ENCODE peak calls at places on chromosome 18, in six cellular contexts. One of them, this sample, is unnamed.

GRCh38 chr18:36035253-36035652 is 32.1 kb downstream of the RPRD1A start:
- DNase-seq in GM12865: no peak
- DNase-seq in activated CD8-positive, alpha-beta T cell treated with anti-CD3 and anti-CD28 coated beads for 36 hours: no peak
- DNase-seq in heart left ventricle: no peak
- DNase-seq in esophagus squamous epithelium: no peak
- DNase-seq in astrocyte: peak; percentile 51
- DNase-seq in this sample: no peak

GRCh38 chr18:63762518-63762917 is 12.7 kb upstream of the SERPINB7 start:
- DNase-seq in GM12865: no peak
- DNase-seq in activated CD8-positive, alpha-beta T cell treated with anti-CD3 and anti-CD28 coated beads for 36 hours: no peak
- DNase-seq in heart left ventricle: no peak
- DNase-seq in esophagus squamous epithelium: no peak
- DNase-seq in astrocyte: peak; percentile 45
- DNase-seq in this sample: no peak

GRCh38 chr18:62018034-62018760 is 125.4 kb upstream of the RNF152 start:
- DNase-seq in GM12865: no peak
- DNase-seq in activated CD8-positive, alpha-beta T cell treated with anti-CD3 and anti-CD28 coated beads for 36 hours: no peak
- DNase-seq in heart left ventricle: peak; percentile 60
- DNase-seq in esophagus squamous epithelium: no peak
- DNase-seq in astrocyte: peak; percentile 65
- DNase-seq in this sample: no peak

GRCh38 chr18:79635127-79635726 is 44.4 kb upstream of the CTDP1 start:
- DNase-seq in GM12865: no peak
- DNase-seq in activated CD8-positive, alpha-beta T cell treated with anti-CD3 and anti-CD28 coated beads for 36 hours: no peak
- DNase-seq in heart left ventricle: no peak
- DNase-seq in esophagus squamous epithelium: no peak
- DNase-seq in astrocyte: no peak
- DNase-seq in this sample: no peak

GRCh38 chr18:67893896-67894295 is 377.4 kb upstream of the DSEL start:
- DNase-seq in GM12865: no peak
- DNase-seq in activated CD8-positive, alpha-beta T cell treated with anti-CD3 and anti-CD28 coated beads for 36 hours: no peak
- DNase-seq in heart left ventricle: no peak
- DNase-seq in esophagus squamous epithelium: no peak
- DNase-seq in astrocyte: no peak
- DNase-seq in this sample: no peak

GRCh38 chr18:63074987-63075404 is 244.6 kb downstream of the BCL2 start:
- DNase-seq in GM12865: no peak
- DNase-seq in activated CD8-positive, alpha-beta T cell treated with anti-CD3 and anti-CD28 coated beads for 36 hours: peak; percentile 73
- DNase-seq in heart left ventricle: peak; percentile 80
- DNase-seq in esophagus squamous epithelium: no peak
- DNase-seq in astrocyte: peak; percentile 10
- DNase-seq in this sample: peak; percentile 68

GRCh38 chr18:70337139-70337972 is 48.5 kb downstream of the SOCS6 start:
- DNase-seq in GM12865: peak; percentile 6
- DNase-seq in activated CD8-positive, alpha-beta T cell treated with anti-CD3 and anti-CD28 coated beads for 36 hours: no peak
- DNase-seq in heart left ventricle: peak; percentile 27
- DNase-seq in esophagus squamous epithelium: no peak
- DNase-seq in astrocyte: peak; percentile 87
- DNase-seq in this sample: no peak

GRCh38 chr18:22856870-22857269 is 76.3 kb upstream of the RBBP8 start:
- DNase-seq in GM12865: no peak
- DNase-seq in activated CD8-positive, alpha-beta T cell treated with anti-CD3 and anti-CD28 coated beads for 36 hours: no peak
- DNase-seq in heart left ventricle: no peak
- DNase-seq in esophagus squamous epithelium: no peak
- DNase-seq in astrocyte: no peak
- DNase-seq in this sample: no peak

GRCh38 chr18:50559750-50560680 is at the start of gene MAPK4:
- DNase-seq in GM12865: peak; percentile 7
- DNase-seq in activated CD8-positive, alpha-beta T cell treated with anti-CD3 and anti-CD28 coated beads for 36 hours: peak; percentile 15
- DNase-seq in heart left ventricle: peak; percentile 48
- DNase-seq in esophagus squamous epithelium: no peak
- DNase-seq in astrocyte: peak; percentile 15
- DNase-seq in this sample: peak; percentile 81

GRCh38 chr18:25675123-25675850 is 323.3 kb upstream of the ZNF521 start:
- DNase-seq in GM12865: peak; percentile 12
- DNase-seq in activated CD8-positive, alpha-beta T cell treated with anti-CD3 and anti-CD28 coated beads for 36 hours: no peak
- DNase-seq in heart left ventricle: no peak
- DNase-seq in esophagus squamous epithelium: no peak
- DNase-seq in astrocyte: no peak
- DNase-seq in this sample: no peak

GRCh38 chr18:57918601-57919000 is 115.5 kb upstream of the ATP8B1 start:
- DNase-seq in GM12865: no peak
- DNase-seq in activated CD8-positive, alpha-beta T cell treated with anti-CD3 and anti-CD28 coated beads for 36 hours: no peak
- DNase-seq in heart left ventricle: no peak
- DNase-seq in esophagus squamous epithelium: no peak
- DNase-seq in astrocyte: no peak
- DNase-seq in this sample: no peak

GRCh38 chr18:45253973-45254372 is 361.3 kb upstream of the SLC14A2 start:
- DNase-seq in GM12865: no peak
- DNase-seq in activated CD8-positive, alpha-beta T cell treated with anti-CD3 and anti-CD28 coated beads for 36 hours: no peak
- DNase-seq in heart left ventricle: no peak
- DNase-seq in esophagus squamous epithelium: no peak
- DNase-seq in astrocyte: no peak
- DNase-seq in this sample: no peak

GRCh38 chr18:42156266-42156665 is 201.2 kb downstream of the PIK3C3 start:
- DNase-seq in GM12865: no peak
- DNase-seq in activated CD8-positive, alpha-beta T cell treated with anti-CD3 and anti-CD28 coated beads for 36 hours: no peak
- DNase-seq in heart left ventricle: no peak
- DNase-seq in esophagus squamous epithelium: no peak
- DNase-seq in astrocyte: peak; percentile 53
- DNase-seq in this sample: no peak

GRCh38 chr18:6327895-6328623 is 86.7 kb downstream of the L3MBTL4 start:
- DNase-seq in GM12865: no peak
- DNase-seq in activated CD8-positive, alpha-beta T cell treated with anti-CD3 and anti-CD28 coated beads for 36 hours: no peak
- DNase-seq in heart left ventricle: no peak
- DNase-seq in esophagus squamous epithelium: no peak
- DNase-seq in astrocyte: no peak
- DNase-seq in this sample: no peak

GRCh38 chr18:58361212-58361611 is 267.7 kb downstream of the ALPK2 start:
- DNase-seq in GM12865: no peak
- DNase-seq in activated CD8-positive, alpha-beta T cell treated with anti-CD3 and anti-CD28 coated beads for 36 hours: no peak
- DNase-seq in heart left ventricle: no peak
- DNase-seq in esophagus squamous epithelium: no peak
- DNase-seq in astrocyte: no peak
- DNase-seq in this sample: no peak

GRCh38 chr18:76144844-76145243 is 350.2 kb downstream of the ZNF516 start:
- DNase-seq in GM12865: no peak
- DNase-seq in activated CD8-positive, alpha-beta T cell treated with anti-CD3 and anti-CD28 coated beads for 36 hours: no peak
- DNase-seq in heart left ventricle: no peak
- DNase-seq in esophagus squamous epithelium: no peak
- DNase-seq in astrocyte: no peak
- DNase-seq in this sample: no peak

GRCh38 chr18:28147674-28148171 is 29.2 kb downstream of the CDH2 start:
- DNase-seq in GM12865: no peak
- DNase-seq in activated CD8-positive, alpha-beta T cell treated with anti-CD3 and anti-CD28 coated beads for 36 hours: no peak
- DNase-seq in heart left ventricle: no peak
- DNase-seq in esophagus squamous epithelium: no peak
- DNase-seq in astrocyte: peak; percentile 74
- DNase-seq in this sample: no peak

GRCh38 chr18:42929181-42929580 is 186.3 kb downstream of the RIT2 start:
- DNase-seq in GM12865: no peak
- DNase-seq in activated CD8-positive, alpha-beta T cell treated with anti-CD3 and anti-CD28 coated beads for 36 hours: no peak
- DNase-seq in heart left ventricle: no peak
- DNase-seq in esophagus squamous epithelium: no peak
- DNase-seq in astrocyte: peak; percentile 42
- DNase-seq in this sample: no peak

GRCh38 chr18:51196811-51197660 is 445 bp downstream of the MEX3C start:
- DNase-seq in GM12865: peak; percentile 75
- DNase-seq in activated CD8-positive, alpha-beta T cell treated with anti-CD3 and anti-CD28 coated beads for 36 hours: peak; percentile 49
- DNase-seq in heart left ventricle: peak; percentile 71
- DNase-seq in esophagus squamous epithelium: no peak
- DNase-seq in astrocyte: peak; percentile 42
- DNase-seq in this sample: peak; percentile 53

GRCh38 chr18:37175727-37176126 is 346.8 kb downstream of the KIAA1328 start:
- DNase-seq in GM12865: no peak
- DNase-seq in activated CD8-positive, alpha-beta T cell treated with anti-CD3 and anti-CD28 coated beads for 36 hours: no peak
- DNase-seq in heart left ventricle: no peak
- DNase-seq in esophagus squamous epithelium: no peak
- DNase-seq in astrocyte: no peak
- DNase-seq in this sample: no peak

GRCh38 chr18:77037533-77037932 is 95.0 kb downstream of the MBP start:
- DNase-seq in GM12865: no peak
- DNase-seq in activated CD8-positive, alpha-beta T cell treated with anti-CD3 and anti-CD28 coated beads for 36 hours: no peak
- DNase-seq in heart left ventricle: no peak
- DNase-seq in esophagus squamous epithelium: no peak
- DNase-seq in astrocyte: no peak
- DNase-seq in this sample: no peak

GRCh38 chr18:21897811-21898210 is 157.2 kb downstream of the MIB1 start:
- DNase-seq in GM12865: peak; percentile 59
- DNase-seq in activated CD8-positive, alpha-beta T cell treated with anti-CD3 and anti-CD28 coated beads for 36 hours: peak; percentile 43
- DNase-seq in heart left ventricle: peak; percentile 18
- DNase-seq in esophagus squamous epithelium: no peak
- DNase-seq in astrocyte: no peak
- DNase-seq in this sample: peak; percentile 67

GRCh38 chr18:37396981-37397720 is 168.4 kb downstream of the CELF4 start:
- DNase-seq in GM12865: no peak
- DNase-seq in activated CD8-positive, alpha-beta T cell treated with anti-CD3 and anti-CD28 coated beads for 36 hours: no peak
- DNase-seq in heart left ventricle: no peak
- DNase-seq in esophagus squamous epithelium: no peak
- DNase-seq in astrocyte: no peak
- DNase-seq in this sample: no peak

GRCh38 chr18:32276256-32276655 is 86.4 kb downstream of the MEP1B start:
- DNase-seq in GM12865: no peak
- DNase-seq in activated CD8-positive, alpha-beta T cell treated with anti-CD3 and anti-CD28 coated beads for 36 hours: no peak
- DNase-seq in heart left ventricle: no peak
- DNase-seq in esophagus squamous epithelium: no peak
- DNase-seq in astrocyte: no peak
- DNase-seq in this sample: no peak

GRCh38 chr18:58505181-58505580 is 123.7 kb downstream of the ALPK2 start:
- DNase-seq in GM12865: peak; percentile 48
- DNase-seq in activated CD8-positive, alpha-beta T cell treated with anti-CD3 and anti-CD28 coated beads for 36 hours: peak; percentile 59
- DNase-seq in heart left ventricle: no peak
- DNase-seq in esophagus squamous epithelium: no peak
- DNase-seq in astrocyte: no peak
- DNase-seq in this sample: no peak

GRCh38 chr18:23683671-23684070 is 5.6 kb upstream of the LAMA3 start:
- DNase-seq in GM12865: no peak
- DNase-seq in activated CD8-positive, alpha-beta T cell treated with anti-CD3 and anti-CD28 coated beads for 36 hours: no peak
- DNase-seq in heart left ventricle: no peak
- DNase-seq in esophagus squamous epithelium: no peak
- DNase-seq in astrocyte: peak; percentile 49
- DNase-seq in this sample: no peak

GRCh38 chr18:47981830-47982229 is 51.4 kb upstream of the SMAD2 start:
- DNase-seq in GM12865: no peak
- DNase-seq in activated CD8-positive, alpha-beta T cell treated with anti-CD3 and anti-CD28 coated beads for 36 hours: no peak
- DNase-seq in heart left ventricle: no peak
- DNase-seq in esophagus squamous epithelium: no peak
- DNase-seq in astrocyte: no peak
- DNase-seq in this sample: no peak
- TF ChIP-seq CTCF in GM12865: no peak
- TF ChIP-seq CTCF in activated CD8-positive, alpha-beta T cell treated with anti-CD3 and anti-CD28 coated beads for 36 hours: no peak
- TF ChIP-seq CTCF in heart left ventricle: no peak
- TF ChIP-seq CTCF in esophagus squamous epithelium: no peak
- TF ChIP-seq CTCF in astrocyte: no peak
- TF ChIP-seq CTCF in this sample: no peak

GRCh38 chr18:52715421-52715820 is 375.4 kb downstream of the DCC start:
- DNase-seq in GM12865: no peak
- DNase-seq in activated CD8-positive, alpha-beta T cell treated with anti-CD3 and anti-CD28 coated beads for 36 hours: no peak
- DNase-seq in heart left ventricle: no peak
- DNase-seq in esophagus squamous epithelium: no peak
- DNase-seq in astrocyte: no peak
- DNase-seq in this sample: no peak
- TF ChIP-seq CTCF in GM12865: no peak
- TF ChIP-seq CTCF in activated CD8-positive, alpha-beta T cell treated with anti-CD3 and anti-CD28 coated beads for 36 hours: no peak
- TF ChIP-seq CTCF in heart left ventricle: no peak
- TF ChIP-seq CTCF in esophagus squamous epithelium: no peak
- TF ChIP-seq CTCF in astrocyte: no peak
- TF ChIP-seq CTCF in this sample: no peak

GRCh38 chr18:13584826-13585225 is 141.5 kb downstream of the FAM210A start:
- DNase-seq in GM12865: no peak
- DNase-seq in activated CD8-positive, alpha-beta T cell treated with anti-CD3 and anti-CD28 coated beads for 36 hours: no peak
- DNase-seq in heart left ventricle: no peak
- DNase-seq in esophagus squamous epithelium: no peak
- DNase-seq in astrocyte: no peak
- DNase-seq in this sample: no peak

GRCh38 chr18:13585379-13586153 is 140.8 kb downstream of the FAM210A start:
- DNase-seq in GM12865: peak; percentile 45
- DNase-seq in activated CD8-positive, alpha-beta T cell treated with anti-CD3 and anti-CD28 coated beads for 36 hours: no peak
- DNase-seq in heart left ventricle: no peak
- DNase-seq in esophagus squamous epithelium: no peak
- DNase-seq in astrocyte: no peak
- DNase-seq in this sample: peak; percentile 58

GRCh38 chr18:13587477-13587876 is 138.9 kb downstream of the FAM210A start:
- DNase-seq in GM12865: no peak
- DNase-seq in activated CD8-positive, alpha-beta T cell treated with anti-CD3 and anti-CD28 coated beads for 36 hours: no peak
- DNase-seq in heart left ventricle: no peak
- DNase-seq in esophagus squamous epithelium: no peak
- DNase-seq in astrocyte: no peak
- DNase-seq in this sample: no peak

GRCh38 chr18:13587937-13588336 is 138.4 kb downstream of the FAM210A start:
- DNase-seq in GM12865: peak; percentile 62
- DNase-seq in activated CD8-positive, alpha-beta T cell treated with anti-CD3 and anti-CD28 coated beads for 36 hours: no peak
- DNase-seq in heart left ventricle: no peak
- DNase-seq in esophagus squamous epithelium: no peak
- DNase-seq in astrocyte: no peak
- DNase-seq in this sample: no peak

DNA sequence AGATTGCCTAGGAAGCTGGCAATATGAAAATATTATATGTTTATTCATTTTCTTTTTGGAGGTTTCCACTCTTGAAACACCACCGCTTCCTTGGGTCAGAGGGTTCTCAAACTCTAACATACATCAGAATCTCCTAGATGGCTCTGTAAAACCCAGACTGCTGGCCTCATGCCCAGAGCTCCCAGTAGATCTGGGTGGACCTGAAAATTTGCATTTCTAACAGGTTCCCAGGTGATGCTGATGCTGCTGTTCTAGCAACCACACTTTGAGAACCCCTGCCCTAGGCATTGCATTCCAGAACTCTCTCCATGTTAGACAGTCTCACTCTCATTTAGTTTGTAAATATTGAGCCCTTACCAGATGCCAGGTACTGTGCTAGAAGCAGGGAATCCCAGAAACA is 139.4 kb downstream of the FAM210A start:
- DNase-seq in GM12865: peak; percentile 67
- DNase-seq in activated CD8-positive, alpha-beta T cell treated with anti-CD3 and anti-CD28 coated beads for 36 hours: no peak
- DNase-seq in heart left ventricle: no peak
- DNase-seq in esophagus squamous epithelium: no peak
- DNase-seq in astrocyte: no peak
- DNase-seq in this sample: no peak
- TF ChIP-seq CTCF in GM12865: no peak
- TF ChIP-seq CTCF in activated CD8-positive, alpha-beta T cell treated with anti-CD3 and anti-CD28 coated beads for 36 hours: no peak
- TF ChIP-seq CTCF in heart left ventricle: no peak
- TF ChIP-seq CTCF in esophagus squamous epithelium: no peak
- TF ChIP-seq CTCF in astrocyte: no peak
- TF ChIP-seq CTCF in this sample: no peak

DNA sequence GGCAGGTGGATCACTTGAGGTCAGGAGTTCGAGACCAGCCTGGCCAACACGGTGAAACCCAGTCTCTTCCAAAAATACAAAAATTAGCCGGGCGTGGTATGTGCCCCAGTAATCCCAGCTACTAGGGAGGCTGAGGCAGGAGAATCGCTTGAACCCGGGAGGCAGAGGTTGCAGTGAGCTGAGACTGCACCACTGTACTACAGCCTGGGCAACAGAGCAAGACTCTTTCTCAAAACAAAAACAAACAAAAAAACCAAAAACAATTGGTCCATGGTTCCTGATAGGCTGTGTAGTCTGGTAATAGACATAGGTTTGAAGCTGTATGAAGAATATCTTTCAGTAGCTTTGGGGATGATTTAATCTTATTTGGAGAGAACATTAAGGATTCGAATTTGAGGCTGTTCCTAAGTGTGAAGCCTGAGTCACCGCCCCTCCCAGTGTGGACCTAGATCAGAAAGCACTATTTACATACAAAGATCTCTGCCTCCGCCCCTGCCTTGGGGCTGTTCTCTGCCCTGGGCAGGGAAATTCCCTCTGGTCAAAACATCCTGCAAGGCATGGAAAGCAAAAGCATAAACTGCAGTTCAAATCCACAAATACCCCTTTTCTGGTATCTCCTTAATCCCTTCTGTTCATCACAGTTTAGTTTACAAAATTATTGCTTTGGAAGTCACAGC is 52.8 kb upstream of the PMAIP1 start:
- DNase-seq in GM12865: peak; percentile 93
- DNase-seq in activated CD8-positive, alpha-beta T cell treated with anti-CD3 and anti-CD28 coated beads for 36 hours: peak; percentile 83
- DNase-seq in heart left ventricle: no peak
- DNase-seq in esophagus squamous epithelium: no peak
- DNase-seq in astrocyte: peak; percentile 11
- DNase-seq in this sample: peak; percentile 80
- TF ChIP-seq CTCF in GM12865: no peak
- TF ChIP-seq CTCF in activated CD8-positive, alpha-beta T cell treated with anti-CD3 and anti-CD28 coated beads for 36 hours: no peak
- TF ChIP-seq CTCF in heart left ventricle: no peak
- TF ChIP-seq CTCF in esophagus squamous epithelium: no peak
- TF ChIP-seq CTCF in astrocyte: no peak
- TF ChIP-seq CTCF in this sample: no peak

This sample was measured in GM20000.